ENCODE peak calls at places on chromosomes 5 and 9, in six cellular contexts. F, J, H, K, L and N are unnamed samples.

GRCh38 chr5:759111-759741 is 25.3 kb downstream of the ZDHHC11B start:
- DNase-seq in F (no peak), J (no peak), H (no peak), K (peak; percentile 85), L (no peak), N (no peak)

GRCh38 chr9:125755340-125755739 is 8.2 kb downstream of the PBX3 start:
- DNase-seq in F (no peak), J (no peak), H (no peak), K (no peak), L (no peak), N (no peak)

GRCh38 chr5:181191526-181192336 is 13.3 kb downstream of the TRIM7 start:
- DNase-seq in F (peak; percentile 99), J (no peak), H (no peak), K (peak; percentile 97), L (no peak), N (peak; percentile 87)

GRCh38 chr5:39062530-39062929 is 11.7 kb downstream of the RICTOR start:
- DNase-seq in F (no peak), J (no peak), H (no peak), K (no peak), L (no peak), N (no peak)

GRCh38 chr5:129996896-129997295 is 92.6 kb downstream of the CHSY3 start:
- DNase-seq in F (no peak), J (no peak), H (no peak), K (no peak), L (peak; percentile 27), N (peak; percentile 29)

GRCh38 chr5:174283176-174283575 is 237.7 kb downstream of the NSG2 start:
- DNase-seq in F (no peak), J (no peak), H (no peak), K (no peak), L (no peak), N (no peak)

GRCh38 chr9:111431684-111432083 is 52.5 kb downstream of the ECPAS start:
- DNase-seq in F (no peak), J (no peak), H (no peak), K (no peak), L (peak; percentile 30), N (no peak)

GRCh38 chr9:74503219-74503618 is 6.1 kb downstream of the RORB start:
- DNase-seq in F (no peak), J (no peak), H (no peak), K (no peak), L (no peak), N (no peak)

GRCh38 chr5:57889558-57889957 is 406.9 kb upstream of the ACTBL2 start:
- DNase-seq in F (no peak), J (no peak), H (no peak), K (no peak), L (peak; percentile 76), N (peak; percentile 88)

GRCh38 chr5:82387041-82387818 is 109.1 kb upstream of the RPS23 start:
- DNase-seq in F (no peak), J (peak; percentile 91), H (peak; percentile 47), K (no peak), L (peak; percentile 94), N (no peak)

GRCh38 chr5:76256116-76256889 is 146.8 kb upstream of the IQGAP2 start:
- DNase-seq in F (peak; percentile 47), J (peak; percentile 16), H (peak; percentile 22), K (no peak), L (peak; percentile 38), N (peak; percentile 10)

GRCh38 chr5:32504923-32505596 is 60.5 kb upstream of the ZFR start:
- DNase-seq in F (no peak), J (peak; percentile 96), H (peak; percentile 91), K (peak; percentile 65), L (peak; percentile 43), N (peak; percentile 71)

GRCh38 chr9:96400132-96400910 is 16.8 kb upstream of the SLC35D2 start:
- DNase-seq in F (no peak), J (no peak), H (no peak), K (no peak), L (no peak), N (no peak)

GRCh38 chr9:16705121-16705604 is 165.3 kb downstream of the BNC2 start:
- DNase-seq in F (no peak), J (peak; percentile 22), H (no peak), K (peak; percentile 88), L (peak; percentile 86), N (peak; percentile 97)

GRCh38 chr5:133668458-133668857 is 56.1 kb upstream of the FSTL4 start:
- DNase-seq in F (no peak), J (no peak), H (no peak), K (no peak), L (no peak), N (no peak)

GRCh38 chr5:52754051-52754450 is 33.7 kb upstream of the ITGA1 start:
- DNase-seq in F (no peak), J (no peak), H (no peak), K (no peak), L (no peak), N (no peak)